ENCODE peak calls at places on chromosomes 13 and 19, in six cellular contexts. Z is T follicular helper cell; J is NCI-H460; Y is hypothalamus; M is Right ventricle myocardium superior; S is stimulated activated CD4-positive, alpha-beta T cell treated with anti-CD3 and anti-CD28 coated beads, Interleukin-4, amount 100 ng/mL, for 48 hours. O is an unnamed sample.

GRCh38 chr13:95643814-95644598 is 500 bp downstream of the DZIP1 start:
- DNase-seq in Z (no peak), J (no peak), Y (no peak), M (no peak), S (no peak), O (peak)

GRCh38 chr13:41916173-41916954 is 44.5 kb downstream of the VWA8 start:
- DNase-seq in Z (no peak), J (peak), Y (no peak), M (no peak), S (no peak), O (no peak)

GRCh38 chr13:106052200-106052767 is 483.2 kb downstream of the EFNB2 start:
- DNase-seq in Z (no peak), J (no peak), Y (no peak), M (no peak), S (no peak), O (no peak)

GRCh38 chr19:38989066-38989605 is 13.6 kb upstream of the FBXO17 start:
- DNase-seq in Z (no peak), J (no peak), Y (no peak), M (no peak), S (no peak), O (peak)

GRCh38 chr19:16582486-16583261 is 10.5 kb upstream of the SLC35E1 start:
- DNase-seq in Z (no peak), J (no peak), Y (no peak), M (no peak), S (no peak), O (no peak)

GRCh38 chr13:24134772-24135171 is 25.7 kb upstream of the SPATA13 start:
- DNase-seq in Z (no peak), J (no peak), Y (no peak), M (no peak), S (no peak), O (no peak)

GRCh38 chr19:33508941-33509614 is 12.5 kb downstream of the PEPD start:
- DNase-seq in Z (no peak), J (no peak), Y (no peak), M (no peak), S (no peak), O (no peak)

GRCh38 chr19:38362076-38362945 is 12.1 kb upstream of the PSMD8 start:
- DNase-seq in Z (peak), J (peak), Y (no peak), M (peak), S (peak), O (peak)

GRCh38 chr13:113836917-113837553 is 26.8 kb downstream of the GAS6 start:
- DNase-seq in Z (no peak), J (peak), Y (no peak), M (peak), S (no peak), O (peak)

GRCh38 chr19:49528211-49528771 is 488 bp downstream of the RCN3 start:
- DNase-seq in Z (no peak), J (no peak), Y (no peak), M (no peak), S (no peak), O (peak)

GRCh38 chr13:79986890-79987289 is 354.0 kb downstream of the SPRY2 start:
- DNase-seq in Z (no peak), J (no peak), Y (no peak), M (no peak), S (no peak), O (no peak)

GRCh38 chr13:72920097-72920496 is 138.2 kb downstream of the PIBF1 start:
- DNase-seq in Z (no peak), J (no peak), Y (no peak), M (no peak), S (no peak), O (peak)

GRCh38 chr19:14116918-14117578 is 514 bp downstream of the PRKACA start:
- DNase-seq in Z (no peak), J (no peak), Y (no peak), M (peak), S (no peak), O (no peak)

GRCh38 chr13:95608640-95609280 is 35.7 kb downstream of the DZIP1 start:
- DNase-seq in Z (no peak), J (no peak), Y (no peak), M (no peak), S (no peak), O (no peak)

O was measured in MG63.